ENCODE peak calls at places on chromosomes 7 and 10, in seven cellular contexts. One of them, this sample, is unnamed.

GRCh38 chr7:43469051-43469450 is 113.9 kb upstream of the STK17A start:
- DNase-seq in GM23338: no peak
- DNase-seq in astrocyte of the spinal cord: no peak
- DNase-seq in PC-3: no peak
- DNase-seq in heart left ventricle: no peak
- DNase-seq in cardiac fibroblast: no peak
- DNase-seq in fibroblast of lung: no peak
- DNase-seq in this sample: no peak

GRCh38 chr7:143003393-143004051 is 23.4 kb downstream of the OR9A2 start:
- DNase-seq in GM23338: peak
- DNase-seq in astrocyte of the spinal cord: peak
- DNase-seq in PC-3: peak
- DNase-seq in heart left ventricle: no peak
- DNase-seq in cardiac fibroblast: peak
- DNase-seq in fibroblast of lung: peak
- DNase-seq in this sample: peak

GRCh38 chr10:104589431-104589830 is 51.7 kb upstream of the SORCS3 start:
- DNase-seq in GM23338: no peak
- DNase-seq in astrocyte of the spinal cord: peak
- DNase-seq in PC-3: no peak
- DNase-seq in heart left ventricle: no peak
- DNase-seq in cardiac fibroblast: peak
- DNase-seq in fibroblast of lung: peak
- DNase-seq in this sample: no peak

GRCh38 chr10:123035467-123036086 is 26.8 kb downstream of the ACADSB start:
- DNase-seq in GM23338: no peak
- DNase-seq in astrocyte of the spinal cord: no peak
- DNase-seq in PC-3: no peak
- DNase-seq in heart left ventricle: no peak
- DNase-seq in cardiac fibroblast: no peak
- DNase-seq in fibroblast of lung: no peak
- DNase-seq in this sample: no peak

GRCh38 chr10:12350167-12350872 is 973 bp downstream of the CAMK1D start:
- DNase-seq in GM23338: peak
- DNase-seq in astrocyte of the spinal cord: peak
- DNase-seq in PC-3: peak
- DNase-seq in heart left ventricle: no peak
- DNase-seq in cardiac fibroblast: peak
- DNase-seq in fibroblast of lung: peak
- DNase-seq in this sample: peak

GRCh38 chr10:53754851-53755250 is 982.3 kb upstream of the MBL2 start:
- DNase-seq in GM23338: peak
- DNase-seq in astrocyte of the spinal cord: no peak
- DNase-seq in PC-3: peak
- DNase-seq in heart left ventricle: no peak
- DNase-seq in cardiac fibroblast: no peak
- DNase-seq in fibroblast of lung: no peak
- DNase-seq in this sample: no peak

GRCh38 chr7:54788664-54789063 is 29.7 kb upstream of the SEC61G start:
- DNase-seq in GM23338: peak
- DNase-seq in astrocyte of the spinal cord: peak
- DNase-seq in PC-3: peak
- DNase-seq in heart left ventricle: no peak
- DNase-seq in cardiac fibroblast: peak
- DNase-seq in fibroblast of lung: peak
- DNase-seq in this sample: peak

GRCh38 chr10:99621454-99622246 is 1.4 kb upstream of the SLC25A28 start:
- DNase-seq in GM23338: no peak
- DNase-seq in astrocyte of the spinal cord: no peak
- DNase-seq in PC-3: no peak
- DNase-seq in heart left ventricle: no peak
- DNase-seq in cardiac fibroblast: no peak
- DNase-seq in fibroblast of lung: no peak
- DNase-seq in this sample: peak

GRCh38 chr10:121608669-121609190 is 10.5 kb upstream of the FGFR2 start:
- DNase-seq in GM23338: peak
- DNase-seq in astrocyte of the spinal cord: no peak
- DNase-seq in PC-3: peak
- DNase-seq in heart left ventricle: no peak
- DNase-seq in cardiac fibroblast: no peak
- DNase-seq in fibroblast of lung: no peak
- DNase-seq in this sample: no peak

GRCh38 chr7:22433710-22434460 is 66.1 kb downstream of the STEAP1B start:
- DNase-seq in GM23338: peak
- DNase-seq in astrocyte of the spinal cord: peak
- DNase-seq in PC-3: peak
- DNase-seq in heart left ventricle: peak
- DNase-seq in cardiac fibroblast: peak
- DNase-seq in fibroblast of lung: peak
- DNase-seq in this sample: peak

GRCh38 chr10:80530816-80531215 is 6.9 kb upstream of the SH2D4B start:
- DNase-seq in GM23338: no peak
- DNase-seq in astrocyte of the spinal cord: no peak
- DNase-seq in PC-3: no peak
- DNase-seq in heart left ventricle: no peak
- DNase-seq in cardiac fibroblast: no peak
- DNase-seq in fibroblast of lung: no peak
- DNase-seq in this sample: no peak

GRCh38 chr7:130397472-130397871 is 17.2 kb downstream of the CPA1 start:
- DNase-seq in GM23338: no peak
- DNase-seq in astrocyte of the spinal cord: no peak
- DNase-seq in PC-3: no peak
- DNase-seq in heart left ventricle: no peak
- DNase-seq in cardiac fibroblast: no peak
- DNase-seq in fibroblast of lung: no peak
- DNase-seq in this sample: no peak

GRCh38 chr7:1747004-1747801 is 77.1 kb downstream of the ELFN1 start:
- DNase-seq in GM23338: no peak
- DNase-seq in astrocyte of the spinal cord: no peak
- DNase-seq in PC-3: no peak
- DNase-seq in heart left ventricle: no peak
- DNase-seq in cardiac fibroblast: no peak
- DNase-seq in fibroblast of lung: no peak
- DNase-seq in this sample: no peak

GRCh38 chr10:29377333-29377961 is 88.6 kb downstream of the LYZL1 start:
- DNase-seq in GM23338: peak
- DNase-seq in astrocyte of the spinal cord: peak
- DNase-seq in PC-3: peak
- DNase-seq in heart left ventricle: no peak
- DNase-seq in cardiac fibroblast: peak
- DNase-seq in fibroblast of lung: no peak
- DNase-seq in this sample: peak

GRCh38 chr7:42240416-42240815 is 3.4 kb upstream of the GLI3 start:
- DNase-seq in GM23338: no peak
- DNase-seq in astrocyte of the spinal cord: no peak
- DNase-seq in PC-3: no peak
- DNase-seq in heart left ventricle: no peak
- DNase-seq in cardiac fibroblast: no peak
- DNase-seq in fibroblast of lung: no peak
- DNase-seq in this sample: no peak

GRCh38 chr7:42237162-42237821 is at the start of gene GLI3:
- DNase-seq in GM23338: peak
- DNase-seq in astrocyte of the spinal cord: peak
- DNase-seq in PC-3: peak
- DNase-seq in heart left ventricle: peak
- DNase-seq in cardiac fibroblast: peak
- DNase-seq in fibroblast of lung: peak
- DNase-seq in this sample: peak

GRCh38 chr7:42237891-42238531 is 1.0 kb upstream of the GLI3 start:
- DNase-seq in GM23338: peak
- DNase-seq in astrocyte of the spinal cord: peak
- DNase-seq in PC-3: no peak
- DNase-seq in heart left ventricle: peak
- DNase-seq in cardiac fibroblast: peak
- DNase-seq in fibroblast of lung: peak
- DNase-seq in this sample: peak

GRCh38 chr7:42236266-42237161 is 495 bp downstream of the GLI3 start:
- DNase-seq in GM23338: peak
- DNase-seq in astrocyte of the spinal cord: peak
- DNase-seq in PC-3: peak
- DNase-seq in heart left ventricle: peak
- DNase-seq in cardiac fibroblast: peak
- DNase-seq in fibroblast of lung: peak
- DNase-seq in this sample: peak

GRCh38 chr7:42238709-42239395 is 1.8 kb upstream of the GLI3 start:
- DNase-seq in GM23338: peak
- DNase-seq in astrocyte of the spinal cord: peak
- DNase-seq in PC-3: peak
- DNase-seq in heart left ventricle: no peak
- DNase-seq in cardiac fibroblast: peak
- DNase-seq in fibroblast of lung: peak
- DNase-seq in this sample: peak
- H3K4me3 ChIP-seq in GM23338: peak
- H3K4me3 ChIP-seq in astrocyte of the spinal cord: no peak
- H3K4me3 ChIP-seq in PC-3: no peak
- H3K4me3 ChIP-seq in heart left ventricle: no peak
- H3K4me3 ChIP-seq in cardiac fibroblast: no peak
- H3K4me3 ChIP-seq in fibroblast of lung: no peak
- H3K4me3 ChIP-seq in this sample: no peak

GRCh38 chr10:124742418-124743187 is 1.6 kb downstream of the FAM53B start:
- DNase-seq in GM23338: peak
- DNase-seq in astrocyte of the spinal cord: no peak
- DNase-seq in PC-3: peak
- DNase-seq in heart left ventricle: no peak
- DNase-seq in cardiac fibroblast: peak
- DNase-seq in fibroblast of lung: peak
- DNase-seq in this sample: no peak
- TF ChIP-seq CTCF in GM23338: peak
- TF ChIP-seq CTCF in astrocyte of the spinal cord: peak
- TF ChIP-seq CTCF in PC-3: peak
- TF ChIP-seq CTCF in heart left ventricle: peak
- TF ChIP-seq CTCF in cardiac fibroblast: peak
- TF ChIP-seq CTCF in fibroblast of lung: no peak
- TF ChIP-seq CTCF in this sample: peak

GRCh38 chr7:128167316-128167691 is 73.8 kb upstream of the LEP start:
- DNase-seq in GM23338: peak
- DNase-seq in astrocyte of the spinal cord: peak
- DNase-seq in PC-3: peak
- DNase-seq in heart left ventricle: peak
- DNase-seq in cardiac fibroblast: peak
- DNase-seq in fibroblast of lung: peak
- DNase-seq in this sample: peak
- H3K4me3 ChIP-seq in GM23338: peak
- H3K4me3 ChIP-seq in astrocyte of the spinal cord: peak
- H3K4me3 ChIP-seq in PC-3: peak
- H3K4me3 ChIP-seq in heart left ventricle: peak
- H3K4me3 ChIP-seq in cardiac fibroblast: peak
- H3K4me3 ChIP-seq in fibroblast of lung: peak
- H3K4me3 ChIP-seq in this sample: peak

GRCh38 chr7:33677556-33677955 is 227.8 kb upstream of the BMPER start:
- DNase-seq in GM23338: no peak
- DNase-seq in astrocyte of the spinal cord: peak
- DNase-seq in PC-3: peak
- DNase-seq in heart left ventricle: no peak
- DNase-seq in cardiac fibroblast: peak
- DNase-seq in fibroblast of lung: no peak
- DNase-seq in this sample: peak

GRCh38 chr7:33685488-33685887 is 219.9 kb upstream of the BMPER start:
- DNase-seq in GM23338: no peak
- DNase-seq in astrocyte of the spinal cord: no peak
- DNase-seq in PC-3: no peak
- DNase-seq in heart left ventricle: no peak
- DNase-seq in cardiac fibroblast: no peak
- DNase-seq in fibroblast of lung: no peak
- DNase-seq in this sample: no peak

GRCh38 chr7:33678675-33679335 is 226.5 kb upstream of the BMPER start:
- DNase-seq in GM23338: no peak
- DNase-seq in astrocyte of the spinal cord: no peak
- DNase-seq in PC-3: no peak
- DNase-seq in heart left ventricle: no peak
- DNase-seq in cardiac fibroblast: no peak
- DNase-seq in fibroblast of lung: no peak
- DNase-seq in this sample: no peak

GRCh38 chr7:33686001-33686591 is 219.2 kb upstream of the BMPER start:
- DNase-seq in GM23338: peak
- DNase-seq in astrocyte of the spinal cord: no peak
- DNase-seq in PC-3: no peak
- DNase-seq in heart left ventricle: no peak
- DNase-seq in cardiac fibroblast: no peak
- DNase-seq in fibroblast of lung: no peak
- DNase-seq in this sample: no peak

DNA sequence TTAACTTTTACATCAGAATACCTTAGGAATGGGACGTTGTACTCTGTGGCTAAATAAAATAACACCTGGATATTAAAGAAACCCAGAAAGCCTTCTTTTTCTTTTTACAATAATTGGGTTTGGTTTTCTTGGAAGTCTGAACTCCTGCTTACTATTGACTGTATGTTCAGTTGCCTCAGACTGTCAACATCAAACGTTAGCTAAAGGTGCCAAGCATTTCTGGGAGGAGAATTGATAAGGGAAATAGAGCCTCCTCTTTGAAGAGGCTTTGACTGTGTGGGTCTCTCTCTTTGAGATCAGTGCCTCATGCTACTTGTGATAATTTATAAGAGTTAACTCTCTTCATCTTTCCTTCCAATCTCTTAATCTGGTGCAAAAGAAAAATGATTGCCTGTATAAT is 224.7 kb upstream of the BMPER start:
- DNase-seq in GM23338: no peak
- DNase-seq in astrocyte of the spinal cord: no peak
- DNase-seq in PC-3: no peak
- DNase-seq in heart left ventricle: no peak
- DNase-seq in cardiac fibroblast: no peak
- DNase-seq in fibroblast of lung: no peak
- DNase-seq in this sample: no peak
- TF ChIP-seq CTCF in GM23338: no peak
- TF ChIP-seq CTCF in astrocyte of the spinal cord: no peak
- TF ChIP-seq CTCF in PC-3: no peak
- TF ChIP-seq CTCF in heart left ventricle: no peak
- TF ChIP-seq CTCF in cardiac fibroblast: no peak
- TF ChIP-seq CTCF in fibroblast of lung: no peak
- TF ChIP-seq CTCF in this sample: no peak

DNA sequence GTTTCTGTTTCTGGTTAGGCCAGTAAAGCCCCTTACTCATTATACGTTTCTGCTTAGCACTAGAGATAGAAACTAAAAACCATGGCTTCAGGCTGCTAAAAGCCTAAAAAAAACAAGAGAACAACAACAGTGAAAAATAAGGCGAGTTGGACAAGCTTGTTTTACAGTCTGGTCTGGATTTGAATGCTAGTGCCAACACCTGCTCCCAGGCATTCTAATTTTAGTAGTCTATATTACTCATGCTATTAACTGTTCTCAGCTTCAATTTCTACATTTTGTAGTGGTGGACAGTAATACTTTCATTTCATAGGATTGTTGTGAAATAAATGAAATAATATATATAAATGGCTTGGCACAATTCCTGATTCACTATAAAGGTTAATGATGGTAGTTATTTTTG is 108.5 kb downstream of the HBP1 start:
- DNase-seq in GM23338: no peak
- DNase-seq in astrocyte of the spinal cord: no peak
- DNase-seq in PC-3: no peak
- DNase-seq in heart left ventricle: no peak
- DNase-seq in cardiac fibroblast: no peak
- DNase-seq in fibroblast of lung: peak
- DNase-seq in this sample: peak
- H3K4me3 ChIP-seq in GM23338: no peak
- H3K4me3 ChIP-seq in astrocyte of the spinal cord: no peak
- H3K4me3 ChIP-seq in PC-3: no peak
- H3K4me3 ChIP-seq in heart left ventricle: no peak
- H3K4me3 ChIP-seq in cardiac fibroblast: no peak
- H3K4me3 ChIP-seq in fibroblast of lung: no peak
- H3K4me3 ChIP-seq in this sample: no peak

GRCh38 chr10:34732926-34733325 is 82.2 kb downstream of the PARD3 start:
- DNase-seq in GM23338: peak
- DNase-seq in astrocyte of the spinal cord: no peak
- DNase-seq in PC-3: peak
- DNase-seq in heart left ventricle: no peak
- DNase-seq in cardiac fibroblast: peak
- DNase-seq in fibroblast of lung: peak
- DNase-seq in this sample: peak
- TF ChIP-seq CTCF in GM23338: peak
- TF ChIP-seq CTCF in astrocyte of the spinal cord: no peak
- TF ChIP-seq CTCF in PC-3: peak
- TF ChIP-seq CTCF in heart left ventricle: no peak
- TF ChIP-seq CTCF in cardiac fibroblast: peak
- TF ChIP-seq CTCF in fibroblast of lung: no peak
- TF ChIP-seq CTCF in this sample: peak

This sample was measured in fibroblast of the aortic adventitia.